ENCODE peak calls at places on chromosome 4, in eight cellular contexts. O is renal cortical epithelial cell; D is EL; C is stimulated activated CD8-positive, alpha-beta memory T cell treated with anti-CD3 and anti-CD28 coated beads, Interleukin-7, amount 100 ng/mL, for 1 hour; L is lower leg skin; N is hypothalamus; Z is WTC11; F is endothelial cell. Y is an unnamed sample.

GRCh38 chr4:94957030-94957429 is 199.3 kb downstream of the BMPR1B start:
- DNase-seq in O (no peak), D (no peak), C (no peak), L (no peak), N (no peak), Z (no peak), F (no peak), Y (no peak)

GRCh38 chr4:138761638-138762205 is 253.9 kb upstream of the NOCT start:
- DNase-seq in O (no peak), D (peak), C (no peak), L (no peak), N (no peak), Z (no peak), F (no peak), Y (peak)

GRCh38 chr4:78616046-78616498 is 64.5 kb downstream of the ANXA3 start:
- DNase-seq in O (no peak), D (peak), C (no peak), L (no peak), N (no peak), Z (no peak), F (no peak), Y (peak)

GRCh38 chr4:113772319-113772718 is 10.8 kb upstream of the CAMK2D start:
- DNase-seq in O (no peak), D (no peak), C (no peak), L (no peak), N (no peak), Z (no peak), F (no peak), Y (no peak)

GRCh38 chr4:77854431-77855111 is 8.1 kb upstream of the MRPL1 start:
- DNase-seq in O (no peak), D (no peak), C (no peak), L (no peak), N (no peak), Z (no peak), F (no peak), Y (no peak)

GRCh38 chr4:110515676-110516075 is 39.7 kb downstream of the ENPEP start:
- DNase-seq in O (no peak), D (peak), C (no peak), L (no peak), N (no peak), Z (no peak), F (no peak), Y (no peak)

GRCh38 chr4:26525136-26525535 is 34.9 kb upstream of the CCKAR start:
- DNase-seq in O (peak), D (peak), C (no peak), L (no peak), N (no peak), Z (no peak), F (no peak), Y (peak)

GRCh38 chr4:54254915-54255246 is 25.8 kb downstream of the PDGFRA start:
- DNase-seq in O (no peak), D (no peak), C (no peak), L (no peak), N (no peak), Z (no peak), F (no peak), Y (peak)

GRCh38 chr4:67158669-67159068 is 386.6 kb downstream of the CENPC start:
- DNase-seq in O (no peak), D (no peak), C (no peak), L (no peak), N (no peak), Z (no peak), F (no peak), Y (no peak)

GRCh38 chr4:11480683-11481082 is 52.0 kb upstream of the HS3ST1 start:
- DNase-seq in O (no peak), D (no peak), C (no peak), L (no peak), N (no peak), Z (no peak), F (no peak), Y (no peak)

GRCh38 chr4:95059630-95060029 is 301.9 kb downstream of the BMPR1B start:
- DNase-seq in O (no peak), D (no peak), C (no peak), L (no peak), N (no peak), Z (no peak), F (no peak), Y (peak)

GRCh38 chr4:121726642-121727268 is 30.0 kb upstream of the ANXA5 start:
- DNase-seq in O (peak), D (peak), C (no peak), L (no peak), N (no peak), Z (no peak), F (peak), Y (peak)

GRCh38 chr4:111836601-111837000 is 308.7 kb upstream of the FAM241A start:
- DNase-seq in O (no peak), D (no peak), C (no peak), L (no peak), N (no peak), Z (no peak), F (no peak), Y (no peak)